ENCODE peak calls at places on chromosomes 2 and 18, in eight cellular contexts. One of them, this sample, is unnamed.

GRCh38 chr18:4636957-4637356 is 181.8 kb upstream of the DLGAP1 start:
- DNase-seq in H54: no peak
- DNase-seq in kidney: no peak
- DNase-seq in LoVo: no peak
- DNase-seq in stimulated activated CD8-positive, alpha-beta memory T cell treated with anti-CD3 and anti-CD28 coated beads, Interleukin-4, amount 100 ng/mL, for 1 hour: no peak
- DNase-seq in substantia nigra: no peak
- DNase-seq in astrocyte of the spinal cord: no peak
- DNase-seq in activated CD4-positive, CD25-positive, alpha-beta regulatory T cell: no peak
- DNase-seq in this sample: no peak

GRCh38 chr18:59286341-59286740 is 13.1 kb upstream of the RAX start:
- DNase-seq in LoVo: no peak
- DNase-seq in substantia nigra: no peak
- DNase-seq in stimulated activated CD8-positive, alpha-beta memory T cell treated with anti-CD3 and anti-CD28 coated beads, Interleukin-4, amount 100 ng/mL, for 1 hour: no peak
- DNase-seq in kidney: no peak
- DNase-seq in activated CD4-positive, CD25-positive, alpha-beta regulatory T cell: no peak
- DNase-seq in H54: no peak
- DNase-seq in astrocyte of the spinal cord: no peak
- DNase-seq in this sample: no peak

GRCh38 chr18:78796693-78797455 is 182.7 kb upstream of the SALL3 start:
- DNase-seq in kidney: no peak
- DNase-seq in astrocyte of the spinal cord: no peak
- DNase-seq in activated CD4-positive, CD25-positive, alpha-beta regulatory T cell: no peak
- DNase-seq in substantia nigra: no peak
- DNase-seq in LoVo: no peak
- DNase-seq in stimulated activated CD8-positive, alpha-beta memory T cell treated with anti-CD3 and anti-CD28 coated beads, Interleukin-4, amount 100 ng/mL, for 1 hour: no peak
- DNase-seq in H54: no peak
- DNase-seq in this sample: no peak

GRCh38 chr2:29260151-29260772 is 145.0 kb downstream of the CLIP4 start:
- DNase-seq in substantia nigra: no peak
- DNase-seq in LoVo: no peak
- DNase-seq in stimulated activated CD8-positive, alpha-beta memory T cell treated with anti-CD3 and anti-CD28 coated beads, Interleukin-4, amount 100 ng/mL, for 1 hour: no peak
- DNase-seq in kidney: no peak
- DNase-seq in astrocyte of the spinal cord: peak
- DNase-seq in activated CD4-positive, CD25-positive, alpha-beta regulatory T cell: no peak
- DNase-seq in H54: no peak
- DNase-seq in this sample: peak

GRCh38 chr2:96873651-96874096 is 3.8 kb upstream of the SEMA4C start:
- DNase-seq in substantia nigra: peak
- DNase-seq in stimulated activated CD8-positive, alpha-beta memory T cell treated with anti-CD3 and anti-CD28 coated beads, Interleukin-4, amount 100 ng/mL, for 1 hour: no peak
- DNase-seq in kidney: peak
- DNase-seq in astrocyte of the spinal cord: no peak
- DNase-seq in activated CD4-positive, CD25-positive, alpha-beta regulatory T cell: no peak
- DNase-seq in LoVo: no peak
- DNase-seq in H54: no peak
- DNase-seq in this sample: no peak

GRCh38 chr2:80560298-80560697 is 255.7 kb upstream of the LRRTM1 start:
- DNase-seq in LoVo: no peak
- DNase-seq in activated CD4-positive, CD25-positive, alpha-beta regulatory T cell: no peak
- DNase-seq in stimulated activated CD8-positive, alpha-beta memory T cell treated with anti-CD3 and anti-CD28 coated beads, Interleukin-4, amount 100 ng/mL, for 1 hour: no peak
- DNase-seq in H54: no peak
- DNase-seq in kidney: no peak
- DNase-seq in astrocyte of the spinal cord: no peak
- DNase-seq in substantia nigra: no peak
- DNase-seq in this sample: peak

GRCh38 chr2:43084699-43085091 is 141.7 kb downstream of the ZFP36L2 start:
- DNase-seq in stimulated activated CD8-positive, alpha-beta memory T cell treated with anti-CD3 and anti-CD28 coated beads, Interleukin-4, amount 100 ng/mL, for 1 hour: no peak
- DNase-seq in H54: no peak
- DNase-seq in kidney: peak
- DNase-seq in activated CD4-positive, CD25-positive, alpha-beta regulatory T cell: no peak
- DNase-seq in astrocyte of the spinal cord: peak
- DNase-seq in substantia nigra: no peak
- DNase-seq in LoVo: no peak
- DNase-seq in this sample: peak

GRCh38 chr2:74005786-74006185 is 21.1 kb downstream of the TET3 start:
- DNase-seq in activated CD4-positive, CD25-positive, alpha-beta regulatory T cell: no peak
- DNase-seq in stimulated activated CD8-positive, alpha-beta memory T cell treated with anti-CD3 and anti-CD28 coated beads, Interleukin-4, amount 100 ng/mL, for 1 hour: no peak
- DNase-seq in astrocyte of the spinal cord: no peak
- DNase-seq in kidney: no peak
- DNase-seq in H54: no peak
- DNase-seq in substantia nigra: no peak
- DNase-seq in LoVo: no peak
- DNase-seq in this sample: peak

GRCh38 chr18:45168883-45169585 is 446.2 kb upstream of the SLC14A2 start:
- DNase-seq in H54: no peak
- DNase-seq in activated CD4-positive, CD25-positive, alpha-beta regulatory T cell: no peak
- DNase-seq in substantia nigra: no peak
- DNase-seq in kidney: no peak
- DNase-seq in astrocyte of the spinal cord: peak
- DNase-seq in LoVo: no peak
- DNase-seq in stimulated activated CD8-positive, alpha-beta memory T cell treated with anti-CD3 and anti-CD28 coated beads, Interleukin-4, amount 100 ng/mL, for 1 hour: no peak
- DNase-seq in this sample: peak

GRCh38 chr2:207227062-207227748 is 61.5 kb upstream of the KLF7 start:
- DNase-seq in H54: no peak
- DNase-seq in kidney: peak
- DNase-seq in astrocyte of the spinal cord: peak
- DNase-seq in LoVo: no peak
- DNase-seq in substantia nigra: peak
- DNase-seq in stimulated activated CD8-positive, alpha-beta memory T cell treated with anti-CD3 and anti-CD28 coated beads, Interleukin-4, amount 100 ng/mL, for 1 hour: no peak
- DNase-seq in activated CD4-positive, CD25-positive, alpha-beta regulatory T cell: no peak
- DNase-seq in this sample: no peak

GRCh38 chr2:129925381-129925780 is 54.1 kb upstream of the RAB6C start:
- DNase-seq in substantia nigra: no peak
- DNase-seq in H54: no peak
- DNase-seq in kidney: no peak
- DNase-seq in stimulated activated CD8-positive, alpha-beta memory T cell treated with anti-CD3 and anti-CD28 coated beads, Interleukin-4, amount 100 ng/mL, for 1 hour: no peak
- DNase-seq in LoVo: no peak
- DNase-seq in activated CD4-positive, CD25-positive, alpha-beta regulatory T cell: no peak
- DNase-seq in astrocyte of the spinal cord: no peak
- DNase-seq in this sample: no peak

GRCh38 chr2:219124379-219125110 is 36.1 kb downstream of the NHEJ1 start:
- DNase-seq in LoVo: peak
- DNase-seq in kidney: no peak
- DNase-seq in H54: no peak
- DNase-seq in substantia nigra: no peak
- DNase-seq in stimulated activated CD8-positive, alpha-beta memory T cell treated with anti-CD3 and anti-CD28 coated beads, Interleukin-4, amount 100 ng/mL, for 1 hour: no peak
- DNase-seq in activated CD4-positive, CD25-positive, alpha-beta regulatory T cell: no peak
- DNase-seq in astrocyte of the spinal cord: peak
- DNase-seq in this sample: peak

GRCh38 chr2:39893616-39894015 is 114.6 kb upstream of the THUMPD2 start:
- DNase-seq in astrocyte of the spinal cord: no peak
- DNase-seq in LoVo: no peak
- DNase-seq in stimulated activated CD8-positive, alpha-beta memory T cell treated with anti-CD3 and anti-CD28 coated beads, Interleukin-4, amount 100 ng/mL, for 1 hour: no peak
- DNase-seq in substantia nigra: no peak
- DNase-seq in H54: no peak
- DNase-seq in kidney: no peak
- DNase-seq in activated CD4-positive, CD25-positive, alpha-beta regulatory T cell: no peak
- DNase-seq in this sample: no peak

GRCh38 chr2:67792796-67793195 is 270.0 kb downstream of the C1D start:
- DNase-seq in stimulated activated CD8-positive, alpha-beta memory T cell treated with anti-CD3 and anti-CD28 coated beads, Interleukin-4, amount 100 ng/mL, for 1 hour: no peak
- DNase-seq in LoVo: no peak
- DNase-seq in activated CD4-positive, CD25-positive, alpha-beta regulatory T cell: no peak
- DNase-seq in H54: no peak
- DNase-seq in astrocyte of the spinal cord: no peak
- DNase-seq in substantia nigra: no peak
- DNase-seq in kidney: no peak
- DNase-seq in this sample: no peak

GRCh38 chr18:23406271-23406787 is 46.8 kb upstream of the RIOK3 start:
- DNase-seq in kidney: no peak
- DNase-seq in substantia nigra: no peak
- DNase-seq in stimulated activated CD8-positive, alpha-beta memory T cell treated with anti-CD3 and anti-CD28 coated beads, Interleukin-4, amount 100 ng/mL, for 1 hour: no peak
- DNase-seq in LoVo: no peak
- DNase-seq in astrocyte of the spinal cord: peak
- DNase-seq in H54: no peak
- DNase-seq in activated CD4-positive, CD25-positive, alpha-beta regulatory T cell: no peak
- DNase-seq in this sample: peak

GRCh38 chr2:152453129-152453642 is 118.2 kb downstream of the FMNL2 start:
- DNase-seq in LoVo: no peak
- DNase-seq in H54: no peak
- DNase-seq in substantia nigra: peak
- DNase-seq in stimulated activated CD8-positive, alpha-beta memory T cell treated with anti-CD3 and anti-CD28 coated beads, Interleukin-4, amount 100 ng/mL, for 1 hour: no peak
- DNase-seq in activated CD4-positive, CD25-positive, alpha-beta regulatory T cell: no peak
- DNase-seq in astrocyte of the spinal cord: no peak
- DNase-seq in kidney: no peak
- DNase-seq in this sample: no peak